ENCODE peak calls at places on chromosomes 16 and 17, in ten cellular contexts. One of them, this sample, is unnamed.

GRCh38 chr16:4377573-4378146 is 6.0 kb downstream of the VASN start:
- DNase-seq in OCI-M1: no peak
- DNase-seq in activated CD8-positive, alpha-beta memory T cell treated with anti-CD3 and anti-CD28 coated beads for 24 hours: no peak
- DNase-seq in skeletal muscle cell: no peak
- DNase-seq in MCF 10A: no peak
- DNase-seq in HTR-8/SVneo: no peak
- DNase-seq in HS-27A: no peak
- DNase-seq in NCI-H1694 treated with DMSO at 0.1 percent for 48 hours: no peak
- DNase-seq in ureter: no peak
- DNase-seq in kidney: no peak
- DNase-seq in this sample: no peak

GRCh38 chr17:10802487-10803284 is 1.2 kb downstream of the TMEM238L start:
- DNase-seq in OCI-M1: no peak
- DNase-seq in activated CD8-positive, alpha-beta memory T cell treated with anti-CD3 and anti-CD28 coated beads for 24 hours: no peak
- DNase-seq in skeletal muscle cell: no peak
- DNase-seq in MCF 10A: no peak
- DNase-seq in HTR-8/SVneo: no peak
- DNase-seq in HS-27A: no peak
- DNase-seq in NCI-H1694 treated with DMSO at 0.1 percent for 48 hours: no peak
- DNase-seq in ureter: peak; percentile 63
- DNase-seq in kidney: no peak
- DNase-seq in this sample: no peak

GRCh38 chr17:43601280-43602050 is 55.3 kb upstream of the ETV4 start:
- DNase-seq in OCI-M1: no peak
- DNase-seq in activated CD8-positive, alpha-beta memory T cell treated with anti-CD3 and anti-CD28 coated beads for 24 hours: no peak
- DNase-seq in skeletal muscle cell: no peak
- DNase-seq in MCF 10A: no peak
- DNase-seq in HTR-8/SVneo: no peak
- DNase-seq in HS-27A: no peak
- DNase-seq in NCI-H1694 treated with DMSO at 0.1 percent for 48 hours: no peak
- DNase-seq in ureter: peak; percentile 67
- DNase-seq in kidney: no peak
- DNase-seq in this sample: no peak

GRCh38 chr16:85662976-85663830 is 25.6 kb downstream of the GINS2 start:
- DNase-seq in OCI-M1: no peak
- DNase-seq in activated CD8-positive, alpha-beta memory T cell treated with anti-CD3 and anti-CD28 coated beads for 24 hours: no peak
- DNase-seq in skeletal muscle cell: no peak
- DNase-seq in MCF 10A: no peak
- DNase-seq in HTR-8/SVneo: no peak
- DNase-seq in HS-27A: no peak
- DNase-seq in NCI-H1694 treated with DMSO at 0.1 percent for 48 hours: no peak
- DNase-seq in ureter: no peak
- DNase-seq in kidney: peak; percentile 69
- DNase-seq in this sample: no peak

GRCh38 chr16:87541882-87542234 is 49.0 kb upstream of the ZCCHC14 start:
- DNase-seq in OCI-M1: no peak
- DNase-seq in activated CD8-positive, alpha-beta memory T cell treated with anti-CD3 and anti-CD28 coated beads for 24 hours: no peak
- DNase-seq in skeletal muscle cell: no peak
- DNase-seq in MCF 10A: peak; percentile 43
- DNase-seq in HTR-8/SVneo: no peak
- DNase-seq in HS-27A: no peak
- DNase-seq in NCI-H1694 treated with DMSO at 0.1 percent for 48 hours: no peak
- DNase-seq in ureter: no peak
- DNase-seq in kidney: no peak
- DNase-seq in this sample: no peak

GRCh38 chr16:60077791-60078280 is 1343.7 kb upstream of the GOT2 start:
- DNase-seq in OCI-M1: no peak
- DNase-seq in activated CD8-positive, alpha-beta memory T cell treated with anti-CD3 and anti-CD28 coated beads for 24 hours: no peak
- DNase-seq in skeletal muscle cell: no peak
- DNase-seq in MCF 10A: no peak
- DNase-seq in HTR-8/SVneo: no peak
- DNase-seq in HS-27A: no peak
- DNase-seq in NCI-H1694 treated with DMSO at 0.1 percent for 48 hours: no peak
- DNase-seq in ureter: no peak
- DNase-seq in kidney: no peak
- DNase-seq in this sample: no peak

GRCh38 chr17:81672504-81672903 is 6.0 kb downstream of the CCDC137 start:
- DNase-seq in OCI-M1: no peak
- DNase-seq in activated CD8-positive, alpha-beta memory T cell treated with anti-CD3 and anti-CD28 coated beads for 24 hours: no peak
- DNase-seq in skeletal muscle cell: no peak
- DNase-seq in MCF 10A: no peak
- DNase-seq in HTR-8/SVneo: no peak
- DNase-seq in HS-27A: no peak
- DNase-seq in NCI-H1694 treated with DMSO at 0.1 percent for 48 hours: no peak
- DNase-seq in ureter: no peak
- DNase-seq in kidney: no peak
- DNase-seq in this sample: no peak

GRCh38 chr17:48503747-48504146 is 27.1 kb downstream of the HOXB1 start:
- DNase-seq in OCI-M1: no peak
- DNase-seq in activated CD8-positive, alpha-beta memory T cell treated with anti-CD3 and anti-CD28 coated beads for 24 hours: no peak
- DNase-seq in skeletal muscle cell: no peak
- DNase-seq in MCF 10A: no peak
- DNase-seq in HTR-8/SVneo: no peak
- DNase-seq in HS-27A: no peak
- DNase-seq in NCI-H1694 treated with DMSO at 0.1 percent for 48 hours: no peak
- DNase-seq in ureter: no peak
- DNase-seq in kidney: no peak
- DNase-seq in this sample: no peak

GRCh38 chr17:49447603-49448325 is 33.1 kb upstream of the PHB1 start:
- DNase-seq in OCI-M1: no peak
- DNase-seq in activated CD8-positive, alpha-beta memory T cell treated with anti-CD3 and anti-CD28 coated beads for 24 hours: no peak
- DNase-seq in skeletal muscle cell: no peak
- DNase-seq in MCF 10A: no peak
- DNase-seq in HTR-8/SVneo: no peak
- DNase-seq in HS-27A: no peak
- DNase-seq in NCI-H1694 treated with DMSO at 0.1 percent for 48 hours: no peak
- DNase-seq in ureter: no peak
- DNase-seq in kidney: peak; percentile 77
- DNase-seq in this sample: no peak

GRCh38 chr16:85556456-85557082 is 56.6 kb upstream of the GSE1 start:
- DNase-seq in OCI-M1: peak; percentile 68
- DNase-seq in activated CD8-positive, alpha-beta memory T cell treated with anti-CD3 and anti-CD28 coated beads for 24 hours: peak; percentile 85
- DNase-seq in skeletal muscle cell: no peak
- DNase-seq in MCF 10A: peak; percentile 33
- DNase-seq in HTR-8/SVneo: no peak
- DNase-seq in HS-27A: no peak
- DNase-seq in NCI-H1694 treated with DMSO at 0.1 percent for 48 hours: no peak
- DNase-seq in ureter: peak; percentile 65
- DNase-seq in kidney: peak; percentile 90
- DNase-seq in this sample: no peak

GRCh38 chr17:76585649-76586593 is at the start of gene ST6GALNAC2:
- DNase-seq in OCI-M1: no peak
- DNase-seq in activated CD8-positive, alpha-beta memory T cell treated with anti-CD3 and anti-CD28 coated beads for 24 hours: peak; percentile 71
- DNase-seq in skeletal muscle cell: no peak
- DNase-seq in MCF 10A: peak; percentile 72
- DNase-seq in HTR-8/SVneo: peak; percentile 79
- DNase-seq in HS-27A: no peak
- DNase-seq in NCI-H1694 treated with DMSO at 0.1 percent for 48 hours: no peak
- DNase-seq in ureter: peak; percentile 72
- DNase-seq in kidney: peak; percentile 91
- DNase-seq in this sample: no peak

GRCh38 chr16:19379838-19380237 is 37.8 kb upstream of the TMC5 start:
- DNase-seq in OCI-M1: no peak
- DNase-seq in activated CD8-positive, alpha-beta memory T cell treated with anti-CD3 and anti-CD28 coated beads for 24 hours: no peak
- DNase-seq in skeletal muscle cell: no peak
- DNase-seq in MCF 10A: no peak
- DNase-seq in HTR-8/SVneo: no peak
- DNase-seq in HS-27A: no peak
- DNase-seq in NCI-H1694 treated with DMSO at 0.1 percent for 48 hours: no peak
- DNase-seq in ureter: no peak
- DNase-seq in kidney: no peak
- DNase-seq in this sample: no peak

GRCh38 chr16:79132745-79133144 is 467.8 kb downstream of the MAF start:
- DNase-seq in OCI-M1: no peak
- DNase-seq in activated CD8-positive, alpha-beta memory T cell treated with anti-CD3 and anti-CD28 coated beads for 24 hours: no peak
- DNase-seq in skeletal muscle cell: no peak
- DNase-seq in MCF 10A: no peak
- DNase-seq in HTR-8/SVneo: no peak
- DNase-seq in HS-27A: no peak
- DNase-seq in NCI-H1694 treated with DMSO at 0.1 percent for 48 hours: no peak
- DNase-seq in ureter: peak; percentile 60
- DNase-seq in kidney: peak; percentile 78
- DNase-seq in this sample: no peak

GRCh38 chr17:32742686-32743538 is 134.0 kb downstream of the MYO1D start:
- DNase-seq in OCI-M1: peak; percentile 9
- DNase-seq in activated CD8-positive, alpha-beta memory T cell treated with anti-CD3 and anti-CD28 coated beads for 24 hours: no peak
- DNase-seq in skeletal muscle cell: no peak
- DNase-seq in MCF 10A: no peak
- DNase-seq in HTR-8/SVneo: no peak
- DNase-seq in HS-27A: no peak
- DNase-seq in NCI-H1694 treated with DMSO at 0.1 percent for 48 hours: no peak
- DNase-seq in ureter: no peak
- DNase-seq in kidney: no peak
- DNase-seq in this sample: no peak

GRCh38 chr17:17419621-17420020 is 57.2 kb upstream of the MED9 start:
- DNase-seq in OCI-M1: no peak
- DNase-seq in activated CD8-positive, alpha-beta memory T cell treated with anti-CD3 and anti-CD28 coated beads for 24 hours: no peak
- DNase-seq in skeletal muscle cell: no peak
- DNase-seq in MCF 10A: no peak
- DNase-seq in HTR-8/SVneo: no peak
- DNase-seq in HS-27A: no peak
- DNase-seq in NCI-H1694 treated with DMSO at 0.1 percent for 48 hours: no peak
- DNase-seq in ureter: no peak
- DNase-seq in kidney: no peak
- DNase-seq in this sample: no peak

GRCh38 chr17:77571141-77571540 is 387.4 kb upstream of the TNRC6C start:
- DNase-seq in OCI-M1: no peak
- DNase-seq in activated CD8-positive, alpha-beta memory T cell treated with anti-CD3 and anti-CD28 coated beads for 24 hours: no peak
- DNase-seq in skeletal muscle cell: no peak
- DNase-seq in MCF 10A: no peak
- DNase-seq in HTR-8/SVneo: no peak
- DNase-seq in HS-27A: no peak
- DNase-seq in NCI-H1694 treated with DMSO at 0.1 percent for 48 hours: no peak
- DNase-seq in ureter: no peak
- DNase-seq in kidney: no peak
- DNase-seq in this sample: no peak

GRCh38 chr17:206941-207560 is 25.6 kb upstream of the DOC2B start:
- DNase-seq in OCI-M1: no peak
- DNase-seq in activated CD8-positive, alpha-beta memory T cell treated with anti-CD3 and anti-CD28 coated beads for 24 hours: no peak
- DNase-seq in skeletal muscle cell: no peak
- DNase-seq in MCF 10A: no peak
- DNase-seq in HTR-8/SVneo: no peak
- DNase-seq in HS-27A: no peak
- DNase-seq in NCI-H1694 treated with DMSO at 0.1 percent for 48 hours: peak; percentile 73
- DNase-seq in ureter: no peak
- DNase-seq in kidney: peak; percentile 54
- DNase-seq in this sample: no peak

GRCh38 chr16:30924086-30924714 is 828 bp downstream of the FBXL19 start:
- DNase-seq in OCI-M1: peak; percentile 29
- DNase-seq in activated CD8-positive, alpha-beta memory T cell treated with anti-CD3 and anti-CD28 coated beads for 24 hours: no peak
- DNase-seq in skeletal muscle cell: no peak
- DNase-seq in MCF 10A: no peak
- DNase-seq in HTR-8/SVneo: no peak
- DNase-seq in HS-27A: no peak
- DNase-seq in NCI-H1694 treated with DMSO at 0.1 percent for 48 hours: no peak
- DNase-seq in ureter: no peak
- DNase-seq in kidney: peak; percentile 87
- DNase-seq in this sample: no peak

GRCh38 chr17:65362826-65363225 is 198.6 kb downstream of the AXIN2 start:
- DNase-seq in OCI-M1: no peak
- DNase-seq in activated CD8-positive, alpha-beta memory T cell treated with anti-CD3 and anti-CD28 coated beads for 24 hours: no peak
- DNase-seq in skeletal muscle cell: no peak
- DNase-seq in MCF 10A: peak; percentile 18
- DNase-seq in HTR-8/SVneo: peak; percentile 29
- DNase-seq in HS-27A: no peak
- DNase-seq in NCI-H1694 treated with DMSO at 0.1 percent for 48 hours: no peak
- DNase-seq in ureter: no peak
- DNase-seq in kidney: no peak
- DNase-seq in this sample: no peak

GRCh38 chr17:55318081-55318480 is 53.3 kb downstream of the HLF start:
- DNase-seq in OCI-M1: no peak
- DNase-seq in activated CD8-positive, alpha-beta memory T cell treated with anti-CD3 and anti-CD28 coated beads for 24 hours: no peak
- DNase-seq in skeletal muscle cell: no peak
- DNase-seq in MCF 10A: no peak
- DNase-seq in HTR-8/SVneo: no peak
- DNase-seq in HS-27A: no peak
- DNase-seq in NCI-H1694 treated with DMSO at 0.1 percent for 48 hours: no peak
- DNase-seq in ureter: no peak
- DNase-seq in kidney: no peak
- DNase-seq in this sample: no peak

GRCh38 chr17:55346658-55347057 is 75.0 kb downstream of the MMD start:
- DNase-seq in OCI-M1: no peak
- DNase-seq in activated CD8-positive, alpha-beta memory T cell treated with anti-CD3 and anti-CD28 coated beads for 24 hours: no peak
- DNase-seq in skeletal muscle cell: no peak
- DNase-seq in MCF 10A: no peak
- DNase-seq in HTR-8/SVneo: no peak
- DNase-seq in HS-27A: no peak
- DNase-seq in NCI-H1694 treated with DMSO at 0.1 percent for 48 hours: no peak
- DNase-seq in ureter: no peak
- DNase-seq in kidney: no peak
- DNase-seq in this sample: no peak

GRCh38 chr17:74116087-74116717 is 87.3 kb upstream of the RPL38 start:
- DNase-seq in OCI-M1: no peak
- DNase-seq in activated CD8-positive, alpha-beta memory T cell treated with anti-CD3 and anti-CD28 coated beads for 24 hours: no peak
- DNase-seq in skeletal muscle cell: no peak
- DNase-seq in MCF 10A: no peak
- DNase-seq in HTR-8/SVneo: no peak
- DNase-seq in HS-27A: no peak
- DNase-seq in NCI-H1694 treated with DMSO at 0.1 percent for 48 hours: no peak
- DNase-seq in ureter: no peak
- DNase-seq in kidney: peak; percentile 32
- DNase-seq in this sample: no peak

GRCh38 chr17:17587614-17588336 is 3.7 kb downstream of the PEMT start:
- DNase-seq in OCI-M1: no peak
- DNase-seq in activated CD8-positive, alpha-beta memory T cell treated with anti-CD3 and anti-CD28 coated beads for 24 hours: no peak
- DNase-seq in skeletal muscle cell: no peak
- DNase-seq in MCF 10A: no peak
- DNase-seq in HTR-8/SVneo: no peak
- DNase-seq in HS-27A: no peak
- DNase-seq in NCI-H1694 treated with DMSO at 0.1 percent for 48 hours: no peak
- DNase-seq in ureter: no peak
- DNase-seq in kidney: no peak
- DNase-seq in this sample: no peak

GRCh38 chr17:64156670-64157069 is 26.7 kb upstream of the ERN1 start:
- DNase-seq in OCI-M1: no peak
- DNase-seq in activated CD8-positive, alpha-beta memory T cell treated with anti-CD3 and anti-CD28 coated beads for 24 hours: peak; percentile 38
- DNase-seq in skeletal muscle cell: no peak
- DNase-seq in MCF 10A: no peak
- DNase-seq in HTR-8/SVneo: no peak
- DNase-seq in HS-27A: no peak
- DNase-seq in NCI-H1694 treated with DMSO at 0.1 percent for 48 hours: no peak
- DNase-seq in ureter: no peak
- DNase-seq in kidney: no peak
- DNase-seq in this sample: no peak

GRCh38 chr16:29645699-29646187 is 17.3 kb upstream of the SPN start:
- DNase-seq in OCI-M1: peak; percentile 93
- DNase-seq in activated CD8-positive, alpha-beta memory T cell treated with anti-CD3 and anti-CD28 coated beads for 24 hours: no peak
- DNase-seq in skeletal muscle cell: no peak
- DNase-seq in MCF 10A: peak; percentile 5
- DNase-seq in HTR-8/SVneo: no peak
- DNase-seq in HS-27A: peak; percentile 4
- DNase-seq in NCI-H1694 treated with DMSO at 0.1 percent for 48 hours: no peak
- DNase-seq in ureter: no peak
- DNase-seq in kidney: no peak
- DNase-seq in this sample: no peak

GRCh38 chr16:49921791-49922456 is 66.0 kb upstream of the ZNF423 start:
- DNase-seq in OCI-M1: peak; percentile 61
- DNase-seq in activated CD8-positive, alpha-beta memory T cell treated with anti-CD3 and anti-CD28 coated beads for 24 hours: peak; percentile 64
- DNase-seq in skeletal muscle cell: peak; percentile 4
- DNase-seq in MCF 10A: peak; percentile 60
- DNase-seq in HTR-8/SVneo: peak; percentile 62
- DNase-seq in HS-27A: no peak
- DNase-seq in NCI-H1694 treated with DMSO at 0.1 percent for 48 hours: peak; percentile 60
- DNase-seq in ureter: peak; percentile 72
- DNase-seq in kidney: no peak
- DNase-seq in this sample: peak; percentile 79

GRCh38 chr17:76124582-76125390 is 16.3 kb downstream of the FOXJ1 start:
- DNase-seq in OCI-M1: peak; percentile 5
- DNase-seq in activated CD8-positive, alpha-beta memory T cell treated with anti-CD3 and anti-CD28 coated beads for 24 hours: no peak
- DNase-seq in skeletal muscle cell: no peak
- DNase-seq in MCF 10A: no peak
- DNase-seq in HTR-8/SVneo: no peak
- DNase-seq in HS-27A: no peak
- DNase-seq in NCI-H1694 treated with DMSO at 0.1 percent for 48 hours: no peak
- DNase-seq in ureter: no peak
- DNase-seq in kidney: no peak
- DNase-seq in this sample: no peak

GRCh38 chr17:45973099-45973838 is 25.8 kb upstream of the STH start:
- DNase-seq in OCI-M1: no peak
- DNase-seq in activated CD8-positive, alpha-beta memory T cell treated with anti-CD3 and anti-CD28 coated beads for 24 hours: no peak
- DNase-seq in skeletal muscle cell: no peak
- DNase-seq in MCF 10A: no peak
- DNase-seq in HTR-8/SVneo: no peak
- DNase-seq in HS-27A: no peak
- DNase-seq in NCI-H1694 treated with DMSO at 0.1 percent for 48 hours: no peak
- DNase-seq in ureter: no peak
- DNase-seq in kidney: peak; percentile 29
- DNase-seq in this sample: no peak

This sample was measured in type B pancreatic cell.